ENCODE peak calls at places on chromosomes 12 and 14, in eight cellular contexts. R is endothelial cell of umbilical vein, Q is stomach, X is GM23338, V is H1, L is suprapubic skin, S is SK-N-SH, U is breast epithelium. M is an unnamed sample.

GRCh38 chr12:126362964-126363363 is 1297.7 kb downstream of the AACS start:
- DNase-seq in V (peak; percentile 56), S (no peak), U (no peak), R (no peak), L (no peak), Q (no peak), X (peak; percentile 66), M (peak; percentile 79)

GRCh38 chr14:54420478-54421116 is 20.6 kb downstream of the CNIH1 start:
- DNase-seq in S (peak; percentile 41), R (peak; percentile 75), L (no peak), X (peak; percentile 81), U (no peak), Q (no peak), V (peak; percentile 17), M (no peak)

GRCh38 chr12:118103601-118104382 is at the start of gene VSIG10:
- DNase-seq in L (peak; percentile 85), S (peak; percentile 95), X (peak; percentile 85), Q (peak; percentile 86), R (peak; percentile 74), V (no peak), U (peak; percentile 20), M (no peak)

GRCh38 chr12:101939856-101940265 is 62.5 kb downstream of the DRAM1 start:
- DNase-seq in L (no peak), V (peak; percentile 41), S (peak; percentile 57), X (peak; percentile 90), Q (peak; percentile 60), U (peak; percentile 30), R (peak; percentile 76), M (no peak)

GRCh38 chr14:53858344-53858682 is 98.3 kb downstream of the BMP4 start:
- DNase-seq in V (no peak), X (no peak), Q (no peak), R (no peak), L (no peak), U (no peak), S (no peak), M (no peak)

GRCh38 chr12:102479099-102479887 is 1.1 kb downstream of the IGF1 start:
- DNase-seq in U (no peak), S (no peak), R (no peak), X (peak; percentile 42), L (no peak), V (no peak), Q (no peak), M (no peak)

GRCh38 chr12:34390171-34390841 is 368.0 kb downstream of the ALG10 start:
- DNase-seq in S (no peak), Q (no peak), V (no peak), U (no peak), L (peak; percentile 72), R (no peak), X (no peak), M (peak; percentile 79)

GRCh38 chr14:52314521-52315354 is 626 bp downstream of the PTGER2 start:
- DNase-seq in S (peak; percentile 73), R (peak; percentile 6), V (no peak), L (peak; percentile 83), Q (peak; percentile 34), X (peak; percentile 56), U (no peak), M (no peak)

GRCh38 chr14:102088012-102088792 is 1.4 kb upstream of the HSP90AA1 start:
- DNase-seq in R (peak; percentile 56), S (no peak), Q (peak; percentile 51), U (peak; percentile 48), X (peak; percentile 84), L (no peak), V (peak; percentile 65), M (no peak)

GRCh38 chr12:106866426-106867080 is 89.2 kb upstream of the TMEM263 start:
- DNase-seq in S (no peak), Q (no peak), L (no peak), U (no peak), R (no peak), V (no peak), X (no peak), M (no peak)

GRCh38 chr14:37623552-37623951 is 28.1 kb downstream of the TTC6 start:
- DNase-seq in V (no peak), U (peak; percentile 63), L (no peak), Q (no peak), S (no peak), R (peak; percentile 29), X (no peak), M (no peak)

GRCh38 chr12:102948941-102949352 is 8.5 kb upstream of the ASCL1 start:
- DNase-seq in L (no peak), R (peak; percentile 49), V (no peak), Q (peak; percentile 63), S (peak; percentile 61), X (peak; percentile 79), U (no peak), M (peak; percentile 92)

GRCh38 chr12:58920102-58920955 is at the start of gene LRIG3:
- DNase-seq in L (peak; percentile 96), Q (peak; percentile 91), S (peak; percentile 65), U (peak; percentile 83), R (peak; percentile 99), V (no peak), X (peak; percentile 89), M (peak; percentile 96)

GRCh38 chr14:69811227-69811867 is 14.3 kb upstream of the SLC10A1 start:
- DNase-seq in X (no peak), V (no peak), U (no peak), Q (peak; percentile 32), S (no peak), L (no peak), R (no peak), M (peak; percentile 45)

GRCh38 chr12:69388371-69388770 is 28.8 kb downstream of the YEATS4 start:
- DNase-seq in X (no peak), U (no peak), R (peak; percentile 79), Q (no peak), L (no peak), V (no peak), S (peak; percentile 30), M (no peak)

GRCh38 chr12:46480724-46481123 is 108.2 kb upstream of the SLC38A2 start:
- DNase-seq in V (no peak), L (no peak), R (peak; percentile 75), S (no peak), U (no peak), Q (no peak), X (no peak), M (no peak)

GRCh38 chr12:45124485-45125155 is 73.7 kb upstream of the DBX2 start:
- DNase-seq in L (no peak), X (peak; percentile 9), V (no peak), S (no peak), U (no peak), R (no peak), Q (no peak), M (no peak)

GRCh38 chr14:70803321-70804110 is 5.8 kb downstream of the MAP3K9 start:
- DNase-seq in R (no peak), X (no peak), S (no peak), U (no peak), Q (no peak), L (no peak), V (no peak), M (no peak)

DNA sequence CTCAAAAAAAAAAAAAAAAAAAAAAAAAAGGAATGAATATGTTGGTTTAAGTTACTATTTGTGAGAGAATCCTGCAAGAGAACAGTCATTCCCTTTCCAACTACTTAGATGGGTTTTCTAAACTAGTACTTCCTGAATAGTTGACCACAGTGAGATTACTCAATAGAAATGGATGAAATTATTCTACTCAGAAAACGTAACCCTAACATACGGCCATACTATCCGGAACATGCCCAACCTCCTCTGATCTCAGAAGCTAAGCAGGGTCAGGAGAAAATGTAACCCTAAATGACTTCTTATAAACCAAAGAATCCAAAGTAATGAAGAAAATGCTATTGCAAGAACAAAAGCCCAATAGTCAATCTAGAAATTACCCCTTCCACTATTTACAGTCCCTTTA is 4.3 kb downstream of the KANSL2 start:
- DNase-seq in L (no peak), V (no peak), S (no peak), U (no peak), Q (no peak), R (no peak), X (no peak), M (no peak)
- H3K4me1 ChIP-seq in L (peaks cover 47% of the 10 kb centered on the region), V (no peaks in the 10 kb centered on the region), S (peaks cover 17% of the 10 kb centered on the region), U (no peaks in the 10 kb centered on the region), Q (peaks cover 81% of the 10 kb centered on the region), R (peaks cover 30% of the 10 kb centered on the region), X (no peaks in the 10 kb centered on the region), M (peaks cover 37% of the 10 kb centered on the region)

DNA sequence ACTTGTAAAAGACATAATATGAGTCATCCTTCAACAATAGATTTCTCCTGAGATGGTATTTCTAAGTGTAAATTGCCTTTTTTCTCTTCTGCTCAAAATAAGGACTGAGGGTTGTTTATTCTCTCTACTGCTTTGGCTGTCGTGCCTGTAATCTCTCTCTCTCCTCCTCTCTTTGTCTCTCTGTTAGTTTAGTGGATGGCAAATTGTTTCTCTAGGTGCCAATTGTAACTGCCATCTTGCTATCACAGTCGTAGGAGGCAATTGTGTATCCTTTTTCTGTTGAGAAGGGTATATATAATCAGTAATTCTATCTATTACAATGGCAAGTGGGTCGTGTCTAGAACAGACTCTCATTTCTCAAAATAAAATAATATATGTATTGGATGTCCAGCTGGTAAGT is 545.0 kb upstream of the FBXO33 start:
- DNase-seq in L (no peak), Q (no peak), U (no peak), S (no peak), R (no peak), X (no peak), V (no peak), M (no peak)
- TF ChIP-seq POLR2AphosphoS5 in L (no peak), Q (no peak), U (no peak), S (no peak), R (no peak), X (no peak), V (no peak), M (no peak)

GRCh38 chr14:22847661-22848341 is 11.4 kb downstream of the MMP14 start:
- DNase-seq in Q (no peak), V (no peak), S (peak; percentile 57), X (peak; percentile 52), R (no peak), U (no peak), L (no peak), M (no peak)
- H3K4me1 ChIP-seq in Q (peaks cover 88% of the 10 kb centered on the region), V (peaks cover 8% of the 10 kb centered on the region), S (peaks cover 26% of the 10 kb centered on the region), X (peaks cover 22% of the 10 kb centered on the region), R (peaks cover 69% of the 10 kb centered on the region), U (peaks cover 29% of the 10 kb centered on the region), L (peaks cover 86% of the 10 kb centered on the region), M (peaks cover 93% of the 10 kb centered on the region)

GRCh38 chr12:4270670-4271432 is 2.7 kb upstream of the CCND2 start:
- DNase-seq in S (peak; percentile 38), X (peak; percentile 82), R (peak; percentile 15), V (no peak), U (peak; percentile 46), L (peak; percentile 85), Q (no peak), M (no peak)
- TF ChIP-seq POLR2AphosphoS5 in S (no peak), X (peak; percentile 35), R (no peak), V (no peak), U (no peak), L (no peak), Q (no peak), M (peak; percentile 59)

GRCh38 chr12:120239776-120240494 is 25.6 kb downstream of the PXN start:
- DNase-seq in S (no peak), X (no peak), Q (no peak), R (no peak), U (no peak), V (no peak), L (no peak), M (no peak)
- H3K4me1 ChIP-seq in S (peaks cover 31% of the 10 kb centered on the region), X (peaks cover 27% of the 10 kb centered on the region), Q (peaks cover 95% of the 10 kb centered on the region), R (peaks cover 84% of the 10 kb centered on the region), U (peaks cover 25% of the 10 kb centered on the region), V (peaks cover 11% of the 10 kb centered on the region), L (peaks cover 85% of the 10 kb centered on the region), M (peaks cover 98% of the 10 kb centered on the region)

M was measured in esophagus muscularis mucosa.